ENCODE peak calls at places on chromosomes 11 and 22, in five cellular contexts. One of them, this sample, is unnamed. For H3K4me1, the result is how much of the 10 kb centered on the place peaks cover.

GRCh38 chr11:123183391-123184099 is 11.5 kb downstream of the CLMP start:
- DNase-seq in mucosa of descending colon: no peak
- DNase-seq in spleen: no peak
- DNase-seq in neural progenitor cell: no peak
- DNase-seq in upper lobe of right lung: no peak
- DNase-seq in this sample: no peak

GRCh38 chr22:39518996-39519680 is 1.2 kb upstream of the ATF4 start:
- DNase-seq in mucosa of descending colon: no peak
- DNase-seq in spleen: no peak
- DNase-seq in neural progenitor cell: peak
- DNase-seq in upper lobe of right lung: no peak
- DNase-seq in this sample: no peak

GRCh38 chr22:44003776-44004460 is 20.2 kb upstream of the PARVB start:
- DNase-seq in mucosa of descending colon: no peak
- DNase-seq in spleen: peak
- DNase-seq in neural progenitor cell: peak
- DNase-seq in upper lobe of right lung: peak
- DNase-seq in this sample: no peak

GRCh38 chr11:4072668-4073285 is 21.8 kb upstream of the RRM1 start:
- DNase-seq in mucosa of descending colon: peak
- DNase-seq in spleen: no peak
- DNase-seq in neural progenitor cell: peak
- DNase-seq in upper lobe of right lung: no peak
- DNase-seq in this sample: no peak

GRCh38 chr22:49937758-49938564 is 19.5 kb downstream of the CRELD2 start:
- DNase-seq in mucosa of descending colon: no peak
- DNase-seq in spleen: peak
- DNase-seq in neural progenitor cell: no peak
- DNase-seq in upper lobe of right lung: peak
- DNase-seq in this sample: no peak

GRCh38 chr11:80596291-80596810 is 1155.5 kb upstream of the TENM4 start:
- DNase-seq in mucosa of descending colon: no peak
- DNase-seq in spleen: no peak
- DNase-seq in neural progenitor cell: no peak
- DNase-seq in upper lobe of right lung: no peak
- DNase-seq in this sample: no peak

GRCh38 chr11:61587951-61588695 is 7.2 kb upstream of the SYT7 start:
- DNase-seq in mucosa of descending colon: peak
- DNase-seq in spleen: peak
- DNase-seq in neural progenitor cell: peak
- DNase-seq in upper lobe of right lung: peak
- DNase-seq in this sample: no peak

GRCh38 chr11:60265373-60266214 is 14.9 kb upstream of the MS4A4A start:
- DNase-seq in mucosa of descending colon: peak
- DNase-seq in spleen: no peak
- DNase-seq in neural progenitor cell: peak
- DNase-seq in upper lobe of right lung: no peak
- DNase-seq in this sample: no peak

GRCh38 chr11:45801723-45802315 is 3.1 kb upstream of the SLC35C1 start:
- DNase-seq in mucosa of descending colon: peak
- DNase-seq in spleen: no peak
- DNase-seq in neural progenitor cell: no peak
- DNase-seq in upper lobe of right lung: no peak
- DNase-seq in this sample: no peak

GRCh38 chr22:42553475-42554361 is at the start of gene SERHL2:
- DNase-seq in mucosa of descending colon: peak
- DNase-seq in spleen: peak
- DNase-seq in neural progenitor cell: peak
- DNase-seq in upper lobe of right lung: peak
- DNase-seq in this sample: peak

GRCh38 chr11:120931057-120931779 is 92.7 kb upstream of the TBCEL start:
- DNase-seq in mucosa of descending colon: no peak
- DNase-seq in spleen: no peak
- DNase-seq in neural progenitor cell: no peak
- DNase-seq in upper lobe of right lung: no peak
- DNase-seq in this sample: no peak

GRCh38 chr11:62787005-62787759 is at the start of gene TMEM179B:
- DNase-seq in mucosa of descending colon: peak
- DNase-seq in spleen: peak
- DNase-seq in neural progenitor cell: peak
- DNase-seq in upper lobe of right lung: peak
- DNase-seq in this sample: peak

GRCh38 chr11:34343153-34343552 is 14.7 kb downstream of the ABTB2 start:
- DNase-seq in mucosa of descending colon: no peak
- DNase-seq in spleen: no peak
- DNase-seq in neural progenitor cell: no peak
- DNase-seq in upper lobe of right lung: no peak
- DNase-seq in this sample: no peak

DNA sequence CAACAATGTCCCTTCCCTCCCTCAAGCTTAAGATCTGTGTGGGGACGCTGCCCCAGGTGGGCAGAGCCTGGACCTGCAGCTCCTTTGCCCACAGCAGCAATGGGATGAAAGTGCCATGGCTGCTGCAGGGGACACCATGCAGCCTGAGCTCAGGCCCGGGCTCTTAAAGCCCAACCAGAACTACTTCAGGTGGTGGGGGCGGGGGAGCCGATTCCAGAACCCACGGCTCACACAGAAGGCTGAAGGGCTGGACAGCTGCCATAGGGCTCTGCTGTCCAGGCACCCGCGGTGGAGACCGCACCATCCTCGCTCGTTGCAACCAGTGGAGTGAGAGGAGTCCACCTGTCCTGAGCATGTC is 12.5 kb downstream of the CHID1 start:
- DNase-seq in mucosa of descending colon: no peak
- DNase-seq in spleen: no peak
- DNase-seq in neural progenitor cell: peak
- DNase-seq in upper lobe of right lung: no peak
- DNase-seq in this sample: no peak
- TF ChIP-seq CTCF in mucosa of descending colon: no peak
- TF ChIP-seq CTCF in spleen: no peak
- TF ChIP-seq CTCF in neural progenitor cell: peak
- TF ChIP-seq CTCF in upper lobe of right lung: no peak
- TF ChIP-seq CTCF in this sample: no peak

DNA sequence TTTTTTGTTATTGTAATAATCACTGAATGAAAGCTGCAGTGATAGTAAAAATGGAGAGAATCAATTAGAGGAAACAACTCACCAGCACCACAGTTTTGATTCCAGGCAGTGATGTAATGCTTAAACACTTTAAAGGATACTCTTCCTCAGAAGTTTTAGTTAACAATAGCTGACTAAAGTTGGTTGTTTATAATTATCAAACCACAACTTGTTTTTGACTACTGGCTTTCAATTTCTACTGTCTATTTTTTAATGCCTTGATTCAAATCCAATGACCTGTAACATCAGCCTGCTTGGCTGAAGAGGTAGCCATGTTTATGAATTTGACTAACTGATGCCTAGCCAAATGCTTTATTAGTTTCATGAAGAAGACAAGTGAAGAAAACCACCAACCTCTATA is 18.2 kb upstream of the CASP12 start:
- DNase-seq in mucosa of descending colon: no peak
- DNase-seq in spleen: no peak
- DNase-seq in neural progenitor cell: no peak
- DNase-seq in upper lobe of right lung: no peak
- DNase-seq in this sample: no peak
- H3K4me3 ChIP-seq in mucosa of descending colon: no peak
- H3K4me3 ChIP-seq in spleen: peak
- H3K4me3 ChIP-seq in neural progenitor cell: no peak
- H3K4me3 ChIP-seq in upper lobe of right lung: peak
- H3K4me3 ChIP-seq in this sample: no peak

DNA sequence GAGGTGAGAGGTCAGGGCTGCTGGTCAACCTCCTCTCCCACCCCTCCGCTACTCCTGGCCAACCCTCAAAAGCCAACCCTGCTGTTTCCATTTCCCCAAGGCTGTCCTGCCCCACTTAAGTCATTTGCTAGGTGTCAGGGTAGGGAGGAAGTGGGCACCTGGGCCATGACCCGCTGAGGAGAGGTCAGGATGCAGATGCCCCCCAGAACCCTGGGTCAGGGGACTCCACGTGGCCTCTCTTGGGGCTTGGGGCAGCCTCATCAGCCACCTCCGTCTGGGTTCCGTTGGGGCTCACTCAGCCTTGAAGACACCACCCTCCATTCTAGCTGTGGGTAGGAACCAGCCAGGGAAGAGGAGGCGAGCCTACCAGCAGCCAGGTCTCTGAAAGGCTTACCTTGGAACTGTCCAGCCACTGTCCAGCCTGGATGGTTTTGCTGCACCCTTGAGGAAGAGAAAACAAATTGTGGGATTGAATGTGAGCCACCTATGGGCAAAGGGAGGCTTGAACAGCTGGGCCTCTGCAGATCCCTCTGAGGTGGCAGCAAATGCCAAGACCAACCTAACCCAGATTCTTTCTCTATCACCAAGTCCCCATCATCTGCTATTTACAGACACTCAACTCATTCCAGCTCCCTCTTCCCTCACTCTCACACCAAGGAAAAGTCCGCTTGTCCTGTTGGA is 2.5 kb downstream of the APOL4 start:
- DNase-seq in mucosa of descending colon: no peak
- DNase-seq in spleen: no peak
- DNase-seq in neural progenitor cell: no peak
- DNase-seq in upper lobe of right lung: no peak
- DNase-seq in this sample: no peak
- H3K4me1 ChIP-seq in mucosa of descending colon: under half
- H3K4me1 ChIP-seq in spleen: under half
- H3K4me1 ChIP-seq in neural progenitor cell: under half
- H3K4me1 ChIP-seq in upper lobe of right lung: under half
- H3K4me1 ChIP-seq in this sample: under half

GRCh38 chr11:10355257-10355661 is 50.4 kb downstream of the ADM start:
- DNase-seq in mucosa of descending colon: no peak
- DNase-seq in spleen: no peak
- DNase-seq in neural progenitor cell: no peak
- DNase-seq in upper lobe of right lung: no peak
- DNase-seq in this sample: no peak

GRCh38 chr11:10354389-10354788 is 49.5 kb downstream of the ADM start:
- DNase-seq in mucosa of descending colon: no peak
- DNase-seq in spleen: no peak
- DNase-seq in neural progenitor cell: no peak
- DNase-seq in upper lobe of right lung: no peak
- DNase-seq in this sample: no peak

GRCh38 chr11:10351435-10351767 is 46.5 kb downstream of the ADM start:
- DNase-seq in mucosa of descending colon: peak
- DNase-seq in spleen: no peak
- DNase-seq in neural progenitor cell: no peak
- DNase-seq in upper lobe of right lung: no peak
- DNase-seq in this sample: peak

GRCh38 chr11:10351768-10352641 is 47.1 kb downstream of the ADM start:
- DNase-seq in mucosa of descending colon: peak
- DNase-seq in spleen: no peak
- DNase-seq in neural progenitor cell: peak
- DNase-seq in upper lobe of right lung: no peak
- DNase-seq in this sample: peak

DNA sequence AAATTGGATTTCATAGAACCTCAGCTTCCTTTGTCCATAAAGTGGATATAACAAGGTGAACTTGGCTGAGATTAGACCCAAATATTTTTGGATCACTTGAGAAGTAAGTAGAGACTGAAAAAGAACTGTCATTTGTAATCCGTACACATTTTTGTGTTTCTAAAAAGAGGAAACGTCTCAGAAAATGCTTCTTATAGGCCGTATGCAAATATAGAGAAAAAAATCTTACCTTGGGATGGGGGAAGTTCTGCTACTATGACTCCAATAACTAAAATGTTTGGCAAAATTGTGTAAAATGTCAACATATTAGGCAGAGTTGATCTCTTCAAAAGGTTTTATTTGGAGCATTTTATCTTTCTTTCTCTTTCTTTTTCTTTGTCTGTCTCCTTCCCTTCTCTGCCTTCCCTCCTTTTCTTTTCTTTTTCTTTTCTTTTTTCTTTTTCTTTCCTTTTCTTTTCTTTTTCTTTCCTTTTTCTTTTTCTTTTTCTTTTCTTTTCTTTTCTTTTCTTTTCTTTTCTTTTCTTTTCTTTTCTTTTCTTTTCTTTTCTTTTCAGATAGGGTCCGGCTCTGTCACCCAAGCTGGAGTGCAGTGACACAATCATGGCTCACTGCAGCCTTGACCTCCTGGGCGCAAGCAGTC is 48.2 kb downstream of the ADM start:
- DNase-seq in mucosa of descending colon: no peak
- DNase-seq in spleen: no peak
- DNase-seq in neural progenitor cell: no peak
- DNase-seq in upper lobe of right lung: no peak
- DNase-seq in this sample: no peak
- TF ChIP-seq CTCF in mucosa of descending colon: no peak
- TF ChIP-seq CTCF in spleen: no peak
- TF ChIP-seq CTCF in neural progenitor cell: no peak
- TF ChIP-seq CTCF in upper lobe of right lung: no peak
- TF ChIP-seq CTCF in this sample: no peak

GRCh38 chr22:20498913-20499312 is 3.3 kb upstream of the KLHL22 start:
- DNase-seq in mucosa of descending colon: no peak
- DNase-seq in spleen: no peak
- DNase-seq in neural progenitor cell: no peak
- DNase-seq in upper lobe of right lung: no peak
- DNase-seq in this sample: no peak
- H3K4me3 ChIP-seq in mucosa of descending colon: no peak
- H3K4me3 ChIP-seq in spleen: no peak
- H3K4me3 ChIP-seq in neural progenitor cell: no peak
- H3K4me3 ChIP-seq in upper lobe of right lung: no peak
- H3K4me3 ChIP-seq in this sample: no peak

DNA sequence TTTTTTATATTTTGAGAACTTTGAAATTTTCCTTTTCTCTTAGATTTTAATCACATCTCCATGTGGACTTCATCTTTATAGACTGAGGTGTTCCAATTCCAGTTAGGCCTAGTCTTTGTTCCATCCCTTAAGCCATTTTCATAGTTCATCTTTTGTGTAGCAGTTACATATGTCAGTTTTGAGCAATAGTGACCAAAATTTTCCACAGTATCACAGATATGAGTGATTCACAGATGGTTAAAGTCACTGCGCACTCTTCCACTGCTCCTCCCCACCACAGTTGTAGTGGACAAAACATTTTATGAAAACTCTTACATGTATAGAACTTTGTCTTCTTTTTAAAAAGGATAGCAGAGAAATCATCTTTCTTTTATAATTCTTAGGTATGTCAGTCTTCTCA is 42.8 kb downstream of the YAP1 start:
- DNase-seq in mucosa of descending colon: no peak
- DNase-seq in spleen: no peak
- DNase-seq in neural progenitor cell: no peak
- DNase-seq in upper lobe of right lung: no peak
- DNase-seq in this sample: no peak
- H3K4me1 ChIP-seq in mucosa of descending colon: under half
- H3K4me1 ChIP-seq in spleen: under half
- H3K4me1 ChIP-seq in neural progenitor cell: under half
- H3K4me1 ChIP-seq in upper lobe of right lung: under half
- H3K4me1 ChIP-seq in this sample: under half

GRCh38 chr22:35930933-35931332 is 97.7 kb downstream of the RBFOX2 start:
- DNase-seq in mucosa of descending colon: peak
- DNase-seq in spleen: no peak
- DNase-seq in neural progenitor cell: peak
- DNase-seq in upper lobe of right lung: no peak
- DNase-seq in this sample: no peak
- TF ChIP-seq CTCF in mucosa of descending colon: no peak
- TF ChIP-seq CTCF in spleen: no peak
- TF ChIP-seq CTCF in neural progenitor cell: peak
- TF ChIP-seq CTCF in upper lobe of right lung: peak
- TF ChIP-seq CTCF in this sample: peak

GRCh38 chr11:128716661-128717210 is 22.9 kb downstream of the FLI1 start:
- DNase-seq in mucosa of descending colon: no peak
- DNase-seq in spleen: peak
- DNase-seq in neural progenitor cell: peak
- DNase-seq in upper lobe of right lung: no peak
- DNase-seq in this sample: no peak
- H3K4me3 ChIP-seq in mucosa of descending colon: no peak
- H3K4me3 ChIP-seq in spleen: peak
- H3K4me3 ChIP-seq in neural progenitor cell: no peak
- H3K4me3 ChIP-seq in upper lobe of right lung: no peak
- H3K4me3 ChIP-seq in this sample: no peak

This sample was measured in right lobe of liver.